ENCODE peak calls at places on chromosomes 13 and 19, in five cellular contexts. M is right lobe of liver, J is left lung, S is BE2C, Y is fibroblast of pulmonary artery. H is an unnamed sample.

GRCh38 chr13:50682966-50683365 is 160.5 kb downstream of the DLEU7 start:
- DNase-seq in M (no peak), J (no peak), S (no peak), Y (no peak), H (no peak)

GRCh38 chr19:6213266-6213595 is 66.5 kb downstream of the MLLT1 start:
- DNase-seq in M (no peak), J (peak), S (no peak), Y (no peak), H (no peak)

GRCh38 chr13:32587774-32588165 is 1.5 kb downstream of the PDS5B start:
- DNase-seq in M (no peak), J (no peak), S (no peak), Y (peak), H (peak)

GRCh38 chr19:58543826-58544590 is at the start of gene TRIM28:
- DNase-seq in M (peak), J (peak), S (peak), Y (peak), H (peak)

GRCh38 chr19:54551950-54552912 is 21.4 kb upstream of the LILRA2 start:
- DNase-seq in M (peak), J (peak), S (no peak), Y (no peak), H (no peak)

GRCh38 chr13:40153516-40153915 is 498.1 kb downstream of the COG6 start:
- DNase-seq in M (no peak), J (no peak), S (no peak), Y (no peak), H (no peak)

GRCh38 chr19:5093297-5093858 is 124.5 kb downstream of the KDM4B start:
- DNase-seq in M (no peak), J (no peak), S (no peak), Y (no peak), H (no peak)

GRCh38 chr13:106919093-106919492 is 351.2 kb upstream of the ARGLU1 start:
- DNase-seq in M (no peak), J (no peak), S (no peak), Y (peak), H (peak)

GRCh38 chr13:28475916-28476725 is 18.8 kb downstream of the FLT1 start:
- DNase-seq in M (no peak), J (no peak), S (no peak), Y (peak), H (peak)

GRCh38 chr13:20964904-20965303 is 62.4 kb upstream of the XPO4 start:
- DNase-seq in M (no peak), J (no peak), S (no peak), Y (no peak), H (no peak)

GRCh38 chr13:28100149-28101121 is at the start of gene FLT3:
- DNase-seq in M (peak), J (peak), S (peak), Y (peak), H (peak)

GRCh38 chr13:91513790-91514189 is 115.4 kb downstream of the GPC5 start:
- DNase-seq in M (no peak), J (no peak), S (no peak), Y (no peak), H (no peak)

GRCh38 chr19:54133312-54133956 is 4.1 kb upstream of the CNOT3 start:
- DNase-seq in M (no peak), J (no peak), S (peak), Y (no peak), H (no peak)

GRCh38 chr19:40059624-40060023 is 3.6 kb upstream of the ZNF780B start:
- DNase-seq in M (no peak), J (no peak), S (no peak), Y (no peak), H (no peak)

GRCh38 chr13:105410602-105411001 is 1124.9 kb downstream of the EFNB2 start:
- DNase-seq in M (peak), J (peak), S (peak), Y (peak), H (no peak)

GRCh38 chr19:38528931-38529330 is 88.8 kb downstream of the MAP4K1 start:
- DNase-seq in M (no peak), J (no peak), S (no peak), Y (no peak), H (no peak)

GRCh38 chr19:34963531-34964406 is at the start of gene ZNF792:
- DNase-seq in M (peak), J (peak), S (peak), Y (peak), H (peak)

GRCh38 chr19:2650515-2650914 is 52.0 kb downstream of the GNG7 start:
- DNase-seq in M (no peak), J (no peak), S (no peak), Y (no peak), H (no peak)

GRCh38 chr13:99995503-99996176 is 14.1 kb downstream of the ZIC2 start:
- DNase-seq in M (no peak), J (no peak), S (no peak), Y (peak), H (peak)

GRCh38 chr13:91361755-91362271 is 14.3 kb downstream of the MIR17HG start:
- DNase-seq in M (no peak), J (no peak), S (no peak), Y (no peak), H (no peak)

GRCh38 chr19:7292950-7293794 is 1.0 kb downstream of the INSR start:
- DNase-seq in M (peak), J (peak), S (peak), Y (no peak), H (no peak)

GRCh38 chr13:50124536-50125305 is 109.5 kb downstream of the KCNRG start:
- DNase-seq in M (peak), J (peak), S (peak), Y (peak), H (peak)

DNA sequence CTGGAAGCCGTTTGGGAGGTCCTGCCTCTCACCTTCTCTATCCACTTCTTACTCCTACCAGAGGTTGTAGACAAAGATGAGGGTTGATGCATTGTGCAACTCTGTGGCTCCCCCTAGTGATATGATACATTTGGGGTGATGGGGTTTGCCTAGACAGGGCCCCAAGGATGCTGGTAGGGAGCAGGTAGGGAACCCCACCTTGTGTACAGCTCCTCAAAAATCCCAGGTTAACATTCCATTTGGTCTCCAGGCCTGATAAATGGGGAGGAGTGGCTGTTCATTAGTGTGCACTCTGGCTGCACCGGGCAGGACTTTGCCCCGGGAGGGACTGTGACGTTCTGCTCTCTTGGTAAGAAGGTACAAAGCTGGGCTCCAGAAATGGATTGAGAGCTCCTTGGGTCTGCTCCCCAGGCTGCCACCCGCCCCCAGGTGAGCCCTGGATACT is 19.2 kb downstream of the SIGLEC8 start:
- DNase-seq in M (no peak), J (no peak), S (no peak), Y (peak), H (no peak)
- TF ChIP-seq CTCF in M (peak), J (no peak), S (peak), Y (peak), H (peak)

GRCh38 chr19:49890349-49891311 is 6.1 kb downstream of the IL4I1 start:
- DNase-seq in M (peak), J (no peak), S (peak), Y (no peak), H (no peak)

GRCh38 chr19:49888478-49888901 is 8.2 kb downstream of the IL4I1 start:
- DNase-seq in M (no peak), J (no peak), S (no peak), Y (no peak), H (no peak)

GRCh38 chr19:49891393-49891792 is 5.3 kb downstream of the IL4I1 start:
- DNase-seq in M (no peak), J (no peak), S (no peak), Y (no peak), H (no peak)

GRCh38 chr19:49889038-49889686 is 7.5 kb downstream of the IL4I1 start:
- DNase-seq in M (no peak), J (no peak), S (no peak), Y (no peak), H (no peak)

DNA sequence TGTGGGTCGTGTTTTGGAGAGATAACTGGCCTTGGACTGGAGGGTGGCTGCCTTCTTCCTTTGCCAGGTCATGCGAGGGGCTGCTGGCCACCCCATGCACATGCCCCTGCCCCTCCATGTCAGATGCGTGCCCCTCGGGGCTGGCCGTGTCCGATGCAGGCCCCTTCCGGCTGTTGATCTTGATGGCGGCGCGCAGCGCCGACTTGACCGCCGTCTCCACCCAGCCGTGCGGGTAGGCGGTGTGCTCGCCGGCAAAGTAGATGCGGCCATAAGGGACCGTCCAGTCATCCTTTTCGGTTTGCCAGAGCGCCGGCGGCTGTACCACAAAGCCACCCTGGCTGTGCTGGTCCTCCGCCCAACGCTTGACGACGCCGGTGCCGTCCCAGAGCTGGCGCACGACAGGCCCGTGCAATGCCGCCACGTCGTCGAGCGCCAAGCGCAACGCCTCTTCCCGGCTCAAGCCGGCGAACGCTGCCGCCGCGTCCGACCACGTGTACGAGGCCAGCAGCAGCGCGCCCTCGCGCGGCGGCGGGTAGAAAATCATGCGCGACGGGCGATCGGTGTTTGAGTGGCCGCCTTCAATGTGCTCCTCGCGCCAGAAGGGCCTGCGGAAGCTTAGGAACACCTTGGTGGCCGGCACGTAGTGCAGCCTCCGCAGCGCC is 6.9 kb downstream of the IL4I1 start:
- DNase-seq in M (peak), J (peak), S (no peak), Y (peak), H (peak)
- H3K4me3 ChIP-seq in M (no peak), J (peak), S (no peak), Y (peak), H (no peak)

DNA sequence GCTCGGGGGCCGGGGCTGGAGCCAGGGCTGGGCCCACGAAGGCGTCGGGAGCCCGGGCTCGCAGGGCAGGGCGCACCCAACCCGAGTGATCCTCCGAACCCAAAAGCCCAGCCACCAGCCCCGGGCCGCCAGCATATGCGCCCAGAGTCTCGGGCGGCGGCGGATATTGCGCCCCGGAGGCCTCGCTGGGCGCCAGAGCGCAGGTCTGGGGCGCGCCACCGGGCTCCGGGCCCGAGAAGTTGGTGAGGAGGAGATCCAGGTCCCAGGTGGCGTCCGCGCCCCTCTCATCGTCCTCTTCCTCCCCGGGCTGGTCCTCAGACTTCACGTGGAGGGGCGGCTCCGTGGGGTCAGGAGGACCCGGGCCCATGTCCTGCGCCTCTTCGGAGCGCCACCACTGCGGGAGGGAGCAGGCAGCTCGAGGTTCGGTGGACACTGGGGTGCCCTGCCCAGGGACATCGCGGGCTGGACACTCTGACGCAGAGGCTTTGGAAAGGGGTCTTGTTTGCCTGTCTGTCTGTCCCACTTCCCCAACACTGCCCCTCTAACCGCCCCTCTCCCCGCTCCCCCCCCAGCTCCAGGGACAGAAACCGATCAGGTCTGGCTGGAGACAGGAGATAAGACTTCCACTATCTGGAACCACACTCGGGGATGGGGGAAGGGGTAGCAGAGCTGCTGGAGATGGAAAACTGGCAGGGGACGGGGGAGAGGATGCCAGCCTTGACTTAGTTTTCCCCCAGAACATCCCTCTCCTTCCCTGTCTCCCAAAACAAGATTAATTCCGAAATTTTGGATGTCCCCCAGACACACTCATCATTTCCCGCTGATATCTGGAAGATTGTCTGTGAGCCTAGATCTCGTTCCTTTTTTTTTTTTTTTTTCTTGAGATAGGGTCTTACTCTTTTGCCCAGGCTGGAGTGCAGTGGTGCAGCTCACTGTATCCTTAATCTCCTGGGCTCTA is 973 bp downstream of the KLF1 start:
- DNase-seq in M (no peak), J (no peak), S (peak), Y (no peak), H (no peak)
- TF ChIP-seq CTCF in M (no peak), J (no peak), S (no peak), Y (no peak), H (no peak)

GRCh38 chr19:42175952-42176648 is 41.4 kb downstream of the DEDD2 start:
- DNase-seq in M (no peak), J (no peak), S (peak), Y (peak), H (peak)
- H3K4me3 ChIP-seq in M (no peak), J (peak), S (peak), Y (peak), H (peak)

DNA sequence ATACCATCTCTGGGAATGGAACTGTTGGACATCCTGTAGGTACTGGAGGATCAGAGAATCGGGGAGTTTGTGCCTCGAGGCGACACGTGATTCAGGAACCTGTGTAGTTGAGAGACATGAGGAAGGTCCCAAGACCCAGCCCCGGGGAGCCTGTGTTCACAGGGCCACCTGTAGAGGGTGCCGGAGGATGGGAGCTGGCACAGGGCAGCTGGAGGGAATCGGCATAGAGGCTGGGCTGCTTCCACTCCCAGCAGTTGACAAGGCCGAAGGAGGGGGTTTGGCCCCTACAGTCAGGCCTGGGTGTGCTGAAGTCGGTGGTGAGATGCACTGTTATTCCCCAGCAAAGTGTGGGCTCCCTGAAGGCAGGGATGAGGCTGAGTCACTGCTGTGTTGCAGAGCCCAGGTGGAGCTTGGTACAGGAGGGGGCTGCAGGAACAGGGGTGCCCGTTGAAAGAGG is 2.5 kb upstream of the ISYNA1 start:
- DNase-seq in M (no peak), J (no peak), S (peak), Y (no peak), H (no peak)
- TF ChIP-seq CTCF in M (peak), J (no peak), S (peak), Y (peak), H (peak)

GRCh38 chr13:114237415-114238112 is 2.9 kb downstream of the CDC16 start:
- DNase-seq in M (no peak), J (no peak), S (no peak), Y (no peak), H (no peak)

GRCh38 chr13:114234266-114234644 is 442 bp upstream of the CDC16 start:
- DNase-seq in M (no peak), J (no peak), S (no peak), Y (no peak), H (no peak)

GRCh38 chr13:114234645-114235421 is at the start of gene CDC16:
- DNase-seq in M (peak), J (peak), S (peak), Y (peak), H (peak)

GRCh38 chr13:114235697-114236096 is 1.0 kb downstream of the CDC16 start:
- DNase-seq in M (no peak), J (no peak), S (no peak), Y (no peak), H (no peak)

DNA sequence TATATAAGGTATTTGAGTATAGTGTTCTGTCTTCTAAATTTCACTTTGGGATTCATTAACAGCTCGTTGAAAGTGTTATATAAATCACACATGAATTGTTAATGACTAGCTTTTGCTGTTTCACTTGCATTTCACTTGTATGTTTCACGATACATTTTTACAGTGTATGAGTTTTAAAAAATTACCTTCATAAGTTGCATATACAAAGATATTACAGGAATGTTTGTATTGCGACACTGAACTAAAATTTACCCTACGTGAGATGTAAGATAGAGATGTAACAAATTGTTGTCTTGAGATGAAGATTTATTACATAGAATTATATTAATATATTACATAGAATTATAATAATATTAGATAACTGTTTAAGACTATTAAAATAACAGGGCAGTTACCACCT is 1.5 kb downstream of the CDC16 start:
- DNase-seq in M (no peak), J (no peak), S (no peak), Y (no peak), H (no peak)
- H3K4me3 ChIP-seq in M (peak), J (peak), S (peak), Y (peak), H (peak)

GRCh38 chr19:45528149-45528743 is 21.0 kb downstream of the VASP start:
- DNase-seq in M (no peak), J (no peak), S (no peak), Y (peak), H (peak)

GRCh38 chr19:45526971-45527370 is 19.7 kb downstream of the VASP start:
- DNase-seq in M (no peak), J (no peak), S (no peak), Y (no peak), H (no peak)

GRCh38 chr19:45528744-45529453 is 21.6 kb downstream of the VASP start:
- DNase-seq in M (no peak), J (no peak), S (peak), Y (no peak), H (peak)

GRCh38 chr19:45526143-45526542 is 18.9 kb downstream of the VASP start:
- DNase-seq in M (peak), J (no peak), S (peak), Y (peak), H (peak)

GRCh38 chr19:45527731-45528130 is 20.5 kb downstream of the VASP start:
- DNase-seq in M (no peak), J (no peak), S (no peak), Y (no peak), H (no peak)
- TF ChIP-seq CTCF in M (no peak), J (no peak), S (no peak), Y (no peak), H (no peak)

H was measured in astrocyte of the spinal cord.